ENCODE peak calls at places on chromosome 1, in four cellular contexts. One of them, this sample, is unnamed.

GRCh38 chr1:10608690-10609089 is 133.9 kb downstream of the PEX14 start:
- DNase-seq in head of caudate nucleus: no peak
- DNase-seq in PC-3: no peak
- DNase-seq in NCI-H2081: no peak
- DNase-seq in this sample: no peak

GRCh38 chr1:31588751-31589515 is 12.6 kb downstream of the TINAGL1 start:
- DNase-seq in head of caudate nucleus: no peak
- DNase-seq in PC-3: peak
- DNase-seq in NCI-H2081: no peak
- DNase-seq in this sample: no peak

GRCh38 chr1:24896176-24896575 is 33.9 kb downstream of the RUNX3 start:
- DNase-seq in head of caudate nucleus: no peak
- DNase-seq in PC-3: no peak
- DNase-seq in NCI-H2081: no peak
- DNase-seq in this sample: no peak

GRCh38 chr1:76302711-76303347 is 228.3 kb downstream of the ST6GALNAC3 start:
- DNase-seq in head of caudate nucleus: no peak
- DNase-seq in PC-3: no peak
- DNase-seq in NCI-H2081: peak
- DNase-seq in this sample: no peak

GRCh38 chr1:100816049-100816448 is 78.6 kb downstream of the EXTL2 start:
- DNase-seq in head of caudate nucleus: no peak
- DNase-seq in PC-3: no peak
- DNase-seq in NCI-H2081: no peak
- DNase-seq in this sample: no peak

GRCh38 chr1:210692796-210693195 is 364.1 kb downstream of the HHAT start:
- DNase-seq in head of caudate nucleus: no peak
- DNase-seq in PC-3: no peak
- DNase-seq in NCI-H2081: no peak
- DNase-seq in this sample: no peak

GRCh38 chr1:228117335-228117734 is 8.2 kb upstream of the MRPL55 start:
- DNase-seq in head of caudate nucleus: no peak
- DNase-seq in PC-3: no peak
- DNase-seq in NCI-H2081: no peak
- DNase-seq in this sample: no peak

GRCh38 chr1:26530540-26530897 is 958 bp downstream of the RPS6KA1 start:
- DNase-seq in head of caudate nucleus: no peak
- DNase-seq in PC-3: peak
- DNase-seq in NCI-H2081: no peak
- DNase-seq in this sample: no peak

GRCh38 chr1:63454269-63454668 is 68.8 kb downstream of the ITGB3BP start:
- DNase-seq in head of caudate nucleus: no peak
- DNase-seq in PC-3: peak
- DNase-seq in NCI-H2081: no peak
- DNase-seq in this sample: no peak

GRCh38 chr1:29655145-29655544 is 418.8 kb downstream of the PTPRU start:
- DNase-seq in head of caudate nucleus: no peak
- DNase-seq in PC-3: no peak
- DNase-seq in NCI-H2081: no peak
- DNase-seq in this sample: no peak

GRCh38 chr1:84968101-84968500 is 28.8 kb downstream of the MCOLN2 start:
- DNase-seq in head of caudate nucleus: no peak
- DNase-seq in PC-3: no peak
- DNase-seq in NCI-H2081: no peak
- DNase-seq in this sample: no peak